ENCODE peak calls at places on chromosomes 1 and 21, in eight cellular contexts. One of them, this sample, is unnamed.

GRCh38 chr1:211323156-211324063 is 3.2 kb upstream of the TRAF5 start:
- DNase-seq in stomach: peak; percentile 70
- DNase-seq in colonic mucosa: peak; percentile 74
- DNase-seq in esophagus muscularis mucosa: no peak
- DNase-seq in brain microvascular endothelial cell: peak; percentile 78
- DNase-seq in tibial artery: no peak
- DNase-seq in IMR-90: peak; percentile 65
- DNase-seq in left ventricle myocardium inferior: no peak
- DNase-seq in this sample: peak; percentile 69

GRCh38 chr21:42038826-42039425 is 28.8 kb upstream of the ZBTB21 start:
- DNase-seq in IMR-90: peak; percentile 87
- DNase-seq in colonic mucosa: no peak
- DNase-seq in brain microvascular endothelial cell: no peak
- DNase-seq in esophagus muscularis mucosa: no peak
- DNase-seq in left ventricle myocardium inferior: no peak
- DNase-seq in tibial artery: no peak
- DNase-seq in stomach: no peak
- DNase-seq in this sample: no peak

GRCh38 chr1:13616234-13616633 is 32.6 kb downstream of the PDPN start:
- DNase-seq in IMR-90: peak; percentile 12
- DNase-seq in brain microvascular endothelial cell: no peak
- DNase-seq in colonic mucosa: no peak
- DNase-seq in esophagus muscularis mucosa: no peak
- DNase-seq in tibial artery: no peak
- DNase-seq in stomach: no peak
- DNase-seq in left ventricle myocardium inferior: no peak
- DNase-seq in this sample: no peak

GRCh38 chr1:225777058-225777582 is 506 bp upstream of the SRP9 start:
- DNase-seq in stomach: no peak
- DNase-seq in IMR-90: no peak
- DNase-seq in left ventricle myocardium inferior: no peak
- DNase-seq in colonic mucosa: no peak
- DNase-seq in esophagus muscularis mucosa: no peak
- DNase-seq in tibial artery: peak; percentile 62
- DNase-seq in brain microvascular endothelial cell: no peak
- DNase-seq in this sample: no peak

GRCh38 chr1:207944571-207944970 is 33.6 kb upstream of the CD34 start:
- DNase-seq in tibial artery: no peak
- DNase-seq in brain microvascular endothelial cell: no peak
- DNase-seq in left ventricle myocardium inferior: no peak
- DNase-seq in stomach: no peak
- DNase-seq in IMR-90: peak; percentile 23
- DNase-seq in esophagus muscularis mucosa: no peak
- DNase-seq in colonic mucosa: no peak
- DNase-seq in this sample: no peak

GRCh38 chr1:60874703-60875102 is 207.7 kb upstream of the NFIA start:
- DNase-seq in IMR-90: peak; percentile 16
- DNase-seq in esophagus muscularis mucosa: no peak
- DNase-seq in tibial artery: no peak
- DNase-seq in left ventricle myocardium inferior: no peak
- DNase-seq in brain microvascular endothelial cell: peak; percentile 43
- DNase-seq in stomach: no peak
- DNase-seq in colonic mucosa: no peak
- DNase-seq in this sample: no peak

GRCh38 chr1:29236993-29237905 is 927 bp downstream of the PTPRU start:
- DNase-seq in stomach: peak; percentile 44
- DNase-seq in IMR-90: peak; percentile 45
- DNase-seq in brain microvascular endothelial cell: peak; percentile 18
- DNase-seq in esophagus muscularis mucosa: no peak
- DNase-seq in left ventricle myocardium inferior: peak; percentile 47
- DNase-seq in colonic mucosa: peak; percentile 35
- DNase-seq in tibial artery: peak; percentile 77
- DNase-seq in this sample: no peak

GRCh38 chr1:94104127-94104684 is 16.7 kb downstream of the ABCA4 start:
- DNase-seq in tibial artery: no peak
- DNase-seq in left ventricle myocardium inferior: no peak
- DNase-seq in stomach: peak; percentile 10
- DNase-seq in colonic mucosa: no peak
- DNase-seq in brain microvascular endothelial cell: no peak
- DNase-seq in IMR-90: no peak
- DNase-seq in esophagus muscularis mucosa: no peak
- DNase-seq in this sample: no peak

GRCh38 chr1:224380003-224380402 is 23.3 kb downstream of the CNIH4 start:
- DNase-seq in esophagus muscularis mucosa: no peak
- DNase-seq in brain microvascular endothelial cell: no peak
- DNase-seq in left ventricle myocardium inferior: no peak
- DNase-seq in stomach: no peak
- DNase-seq in tibial artery: no peak
- DNase-seq in colonic mucosa: no peak
- DNase-seq in IMR-90: no peak
- DNase-seq in this sample: peak; percentile 46

GRCh38 chr1:182102042-182102416 is 40.5 kb upstream of the ZNF648 start:
- DNase-seq in colonic mucosa: peak; percentile 16
- DNase-seq in brain microvascular endothelial cell: no peak
- DNase-seq in IMR-90: no peak
- DNase-seq in stomach: no peak
- DNase-seq in esophagus muscularis mucosa: peak; percentile 8
- DNase-seq in left ventricle myocardium inferior: no peak
- DNase-seq in tibial artery: no peak
- DNase-seq in this sample: no peak

GRCh38 chr1:110292327-110292741 is 46.8 kb upstream of the RBM15 start:
- DNase-seq in esophagus muscularis mucosa: no peak
- DNase-seq in IMR-90: peak; percentile 50
- DNase-seq in colonic mucosa: peak; percentile 25
- DNase-seq in stomach: no peak
- DNase-seq in brain microvascular endothelial cell: peak; percentile 14
- DNase-seq in left ventricle myocardium inferior: no peak
- DNase-seq in tibial artery: no peak
- DNase-seq in this sample: no peak

GRCh38 chr1:154407021-154407865 is 2.1 kb downstream of the IL6R start:
- DNase-seq in left ventricle myocardium inferior: no peak
- DNase-seq in IMR-90: no peak
- DNase-seq in brain microvascular endothelial cell: no peak
- DNase-seq in tibial artery: peak; percentile 70
- DNase-seq in colonic mucosa: peak; percentile 32
- DNase-seq in esophagus muscularis mucosa: no peak
- DNase-seq in stomach: peak; percentile 39
- DNase-seq in this sample: no peak

GRCh38 chr1:56194911-56195310 is 384.5 kb downstream of the PLPP3 start:
- DNase-seq in stomach: no peak
- DNase-seq in tibial artery: no peak
- DNase-seq in colonic mucosa: no peak
- DNase-seq in left ventricle myocardium inferior: no peak
- DNase-seq in esophagus muscularis mucosa: no peak
- DNase-seq in brain microvascular endothelial cell: no peak
- DNase-seq in IMR-90: peak; percentile 76
- DNase-seq in this sample: no peak

GRCh38 chr1:184805667-184806295 is 51.1 kb upstream of the EDEM3 start:
- DNase-seq in stomach: peak; percentile 95
- DNase-seq in brain microvascular endothelial cell: peak; percentile 86
- DNase-seq in tibial artery: peak; percentile 93
- DNase-seq in esophagus muscularis mucosa: peak; percentile 96
- DNase-seq in IMR-90: peak; percentile 83
- DNase-seq in left ventricle myocardium inferior: peak; percentile 89
- DNase-seq in colonic mucosa: peak; percentile 93
- DNase-seq in this sample: peak; percentile 79

GRCh38 chr1:33222381-33222780 is 33.9 kb upstream of the ZNF362 start:
- DNase-seq in brain microvascular endothelial cell: no peak
- DNase-seq in IMR-90: no peak
- DNase-seq in left ventricle myocardium inferior: no peak
- DNase-seq in stomach: no peak
- DNase-seq in tibial artery: no peak
- DNase-seq in esophagus muscularis mucosa: peak; percentile 26
- DNase-seq in colonic mucosa: no peak
- DNase-seq in this sample: no peak

GRCh38 chr21:44991538-44992483 is 52.0 kb downstream of the SLX9 start:
- DNase-seq in brain microvascular endothelial cell: no peak
- DNase-seq in IMR-90: peak; percentile 87
- DNase-seq in left ventricle myocardium inferior: no peak
- DNase-seq in colonic mucosa: no peak
- DNase-seq in esophagus muscularis mucosa: no peak
- DNase-seq in stomach: no peak
- DNase-seq in tibial artery: peak; percentile 69
- DNase-seq in this sample: no peak

GRCh38 chr1:74422379-74423155 is 89.8 kb downstream of the LRRC53 start:
- DNase-seq in IMR-90: peak; percentile 76
- DNase-seq in left ventricle myocardium inferior: no peak
- DNase-seq in brain microvascular endothelial cell: no peak
- DNase-seq in colonic mucosa: no peak
- DNase-seq in stomach: no peak
- DNase-seq in tibial artery: no peak
- DNase-seq in esophagus muscularis mucosa: no peak
- DNase-seq in this sample: no peak

GRCh38 chr1:207996632-207997031 is 85.7 kb upstream of the CD34 start:
- DNase-seq in brain microvascular endothelial cell: no peak
- DNase-seq in stomach: no peak
- DNase-seq in tibial artery: no peak
- DNase-seq in IMR-90: no peak
- DNase-seq in colonic mucosa: no peak
- DNase-seq in left ventricle myocardium inferior: no peak
- DNase-seq in esophagus muscularis mucosa: no peak
- DNase-seq in this sample: no peak

GRCh38 chr1:25065246-25066238 is 135.5 kb upstream of the RUNX3 start:
- DNase-seq in stomach: no peak
- DNase-seq in colonic mucosa: no peak
- DNase-seq in left ventricle myocardium inferior: no peak
- DNase-seq in IMR-90: peak; percentile 27
- DNase-seq in tibial artery: no peak
- DNase-seq in esophagus muscularis mucosa: no peak
- DNase-seq in brain microvascular endothelial cell: no peak
- DNase-seq in this sample: peak; percentile 42
- H3K4me3 ChIP-seq in stomach: no peak overlapping the region
- H3K4me3 ChIP-seq in colonic mucosa: no peak overlapping the region
- H3K4me3 ChIP-seq in left ventricle myocardium inferior: no peak overlapping the region
- H3K4me3 ChIP-seq in IMR-90: no peak overlapping the region
- H3K4me3 ChIP-seq in tibial artery: no peak overlapping the region
- H3K4me3 ChIP-seq in esophagus muscularis mucosa: no peak overlapping the region
- H3K4me3 ChIP-seq in brain microvascular endothelial cell: no peak overlapping the region
- H3K4me3 ChIP-seq in this sample: peak overlapping the region; percentile 16

GRCh38 chr1:8217809-8218208 is 100.1 kb upstream of the SLC45A1 start:
- DNase-seq in brain microvascular endothelial cell: no peak
- DNase-seq in esophagus muscularis mucosa: no peak
- DNase-seq in tibial artery: no peak
- DNase-seq in left ventricle myocardium inferior: no peak
- DNase-seq in colonic mucosa: no peak
- DNase-seq in stomach: no peak
- DNase-seq in IMR-90: no peak
- DNase-seq in this sample: no peak
- H3K27ac ChIP-seq in brain microvascular endothelial cell: peak overlapping the region; percentile 68
- H3K27ac ChIP-seq in esophagus muscularis mucosa: peak overlapping the region; percentile 83
- H3K27ac ChIP-seq in tibial artery: peak overlapping the region; percentile 83
- H3K27ac ChIP-seq in left ventricle myocardium inferior: peak overlapping the region; percentile 77
- H3K27ac ChIP-seq in colonic mucosa: no peak overlapping the region
- H3K27ac ChIP-seq in stomach: peak overlapping the region; percentile 86
- H3K27ac ChIP-seq in IMR-90: peak overlapping the region; percentile 95
- H3K27ac ChIP-seq in this sample: no peak overlapping the region

GRCh38 chr1:16128338-16128741 is 27.5 kb downstream of the EPHA2 start:
- DNase-seq in IMR-90: no peak
- DNase-seq in esophagus muscularis mucosa: no peak
- DNase-seq in left ventricle myocardium inferior: peak; percentile 64
- DNase-seq in colonic mucosa: no peak
- DNase-seq in brain microvascular endothelial cell: no peak
- DNase-seq in stomach: no peak
- DNase-seq in tibial artery: no peak
- DNase-seq in this sample: no peak
- H3K36me3 ChIP-seq in IMR-90: peaks cover 86% of the 10 kb centered on the region
- H3K36me3 ChIP-seq in esophagus muscularis mucosa: peaks cover 80% of the 10 kb centered on the region
- H3K36me3 ChIP-seq in left ventricle myocardium inferior: peaks cover 81% of the 10 kb centered on the region
- H3K36me3 ChIP-seq in colonic mucosa: peaks cover 5% of the 10 kb centered on the region
- H3K36me3 ChIP-seq in brain microvascular endothelial cell: peaks cover 92% of the 10 kb centered on the region
- H3K36me3 ChIP-seq in stomach: peaks cover 91% of the 10 kb centered on the region
- H3K36me3 ChIP-seq in tibial artery: peaks cover 23% of the 10 kb centered on the region
- H3K36me3 ChIP-seq in this sample: no peaks in the 10 kb centered on the region

GRCh38 chr1:244837597-244838258 is 2.3 kb downstream of the COX20 start:
- DNase-seq in brain microvascular endothelial cell: no peak
- DNase-seq in esophagus muscularis mucosa: no peak
- DNase-seq in IMR-90: no peak
- DNase-seq in colonic mucosa: no peak
- DNase-seq in stomach: no peak
- DNase-seq in left ventricle myocardium inferior: no peak
- DNase-seq in tibial artery: no peak
- DNase-seq in this sample: no peak

GRCh38 chr1:244841274-244841927 is 5.9 kb downstream of the COX20 start:
- DNase-seq in stomach: no peak
- DNase-seq in brain microvascular endothelial cell: no peak
- DNase-seq in IMR-90: no peak
- DNase-seq in left ventricle myocardium inferior: no peak
- DNase-seq in tibial artery: no peak
- DNase-seq in esophagus muscularis mucosa: no peak
- DNase-seq in colonic mucosa: no peak
- DNase-seq in this sample: no peak

GRCh38 chr1:244843148-244843978 is 7.9 kb downstream of the COX20 start:
- DNase-seq in stomach: no peak
- DNase-seq in IMR-90: peak; percentile 42
- DNase-seq in colonic mucosa: no peak
- DNase-seq in tibial artery: no peak
- DNase-seq in brain microvascular endothelial cell: no peak
- DNase-seq in left ventricle myocardium inferior: no peak
- DNase-seq in esophagus muscularis mucosa: no peak
- DNase-seq in this sample: no peak

GRCh38 chr1:244839656-244840055 is 4.2 kb downstream of the COX20 start:
- DNase-seq in brain microvascular endothelial cell: no peak
- DNase-seq in IMR-90: peak; percentile 17
- DNase-seq in colonic mucosa: no peak
- DNase-seq in stomach: no peak
- DNase-seq in left ventricle myocardium inferior: no peak
- DNase-seq in esophagus muscularis mucosa: no peak
- DNase-seq in tibial artery: no peak
- DNase-seq in this sample: no peak

DNA sequence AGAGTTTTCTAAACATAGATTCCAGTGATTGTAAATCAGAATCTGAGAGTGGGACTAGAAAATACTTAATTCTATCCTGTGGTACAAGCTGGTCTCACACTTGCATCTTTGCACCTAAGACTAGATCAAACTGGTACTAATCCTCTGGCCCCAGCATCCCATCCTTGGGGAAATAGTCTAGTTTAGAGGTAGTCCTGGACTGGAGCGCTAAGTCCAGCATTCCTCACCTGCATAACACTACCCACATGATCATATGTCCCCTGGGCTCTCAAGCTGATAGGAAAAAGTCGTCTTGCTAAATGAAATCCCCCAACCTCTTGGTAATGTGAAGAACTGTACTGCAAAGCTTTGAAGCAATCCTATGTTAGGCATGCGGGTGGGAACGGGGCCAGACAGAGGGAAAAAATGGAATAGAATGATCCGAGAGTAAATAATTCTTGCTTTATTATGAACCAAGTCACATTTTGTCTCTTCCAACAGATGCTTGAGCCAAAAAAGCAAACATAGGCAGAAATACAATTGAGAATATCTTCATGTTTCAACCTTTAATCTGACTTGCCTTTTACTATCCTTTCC is 4.8 kb downstream of the COX20 start:
- DNase-seq in stomach: no peak
- DNase-seq in tibial artery: no peak
- DNase-seq in brain microvascular endothelial cell: no peak
- DNase-seq in left ventricle myocardium inferior: no peak
- DNase-seq in colonic mucosa: no peak
- DNase-seq in esophagus muscularis mucosa: no peak
- DNase-seq in IMR-90: peak; percentile 8
- DNase-seq in this sample: no peak
- H3K4me3 ChIP-seq in stomach: no peak overlapping the region
- H3K4me3 ChIP-seq in tibial artery: no peak overlapping the region
- H3K4me3 ChIP-seq in brain microvascular endothelial cell: no peak overlapping the region
- H3K4me3 ChIP-seq in left ventricle myocardium inferior: no peak overlapping the region
- H3K4me3 ChIP-seq in colonic mucosa: no peak overlapping the region
- H3K4me3 ChIP-seq in esophagus muscularis mucosa: peak overlapping the region; percentile 2
- H3K4me3 ChIP-seq in IMR-90: no peak overlapping the region
- H3K4me3 ChIP-seq in this sample: no peak overlapping the region

This sample was measured in CD8-positive, alpha-beta T cell.